ENCODE peak calls at places on chromosomes 4 and X, in six cellular contexts. Z, F, K, N, Q and D are unnamed samples.

GRCh38 chr4:64713256-64713840 is 304.1 kb upstream of the TECRL start:
- DNase-seq in Z (peak; percentile 54), F (no peak), K (no peak), N (no peak), Q (no peak), D (peak; percentile 50)

GRCh38 chr4:48699470-48699869 is 80.6 kb downstream of the FRYL start:
- DNase-seq in Z (peak; percentile 84), F (no peak), K (no peak), N (no peak), Q (no peak), D (peak; percentile 89)

GRCh38 chrX:133390647-133391046 is 24.6 kb downstream of the GPC4 start:
- DNase-seq in Z (no peak), F (no peak), K (no peak), N (no peak), Q (no peak), D (no peak)

GRCh38 chr4:136562842-136563241 is 969.5 kb downstream of the PCDH18 start:
- DNase-seq in Z (peak; percentile 14), F (no peak), K (no peak), N (no peak), Q (no peak), D (no peak)

GRCh38 chr4:16106956-16107355 is 23.1 kb upstream of the PROM1 start:
- DNase-seq in Z (no peak), F (no peak), K (no peak), N (no peak), Q (no peak), D (no peak)

GRCh38 chrX:104330966-104331365 is 76.2 kb upstream of the ESX1 start:
- DNase-seq in Z (peak; percentile 10), F (no peak), K (no peak), N (no peak), Q (no peak), D (peak; percentile 26)

GRCh38 chrX:45506149-45506768 is 305.6 kb upstream of the DIPK2B start:
- DNase-seq in Z (no peak), F (no peak), K (no peak), N (no peak), Q (no peak), D (no peak)

GRCh38 chrX:56310581-56310980 is 78.4 kb downstream of the KLF8 start:
- DNase-seq in Z (peak; percentile 64), F (no peak), K (no peak), N (no peak), Q (no peak), D (peak; percentile 53)

GRCh38 chr4:109406337-109406931 is 27.2 kb upstream of the SEC24B start:
- DNase-seq in Z (peak; percentile 77), F (no peak), K (no peak), N (no peak), Q (peak; percentile 29), D (peak; percentile 77)

GRCh38 chrX:129980540-129981206 is 1.8 kb upstream of the BCORL1 start:
- DNase-seq in Z (no peak), F (peak; percentile 89), K (no peak), N (no peak), Q (no peak), D (no peak)

GRCh38 chr4:141645611-141646340 is 9.4 kb downstream of the IL15 start:
- DNase-seq in Z (peak; percentile 78), F (no peak), K (no peak), N (no peak), Q (no peak), D (peak; percentile 88)

GRCh38 chr4:26452565-26453531 is 37.4 kb downstream of the CCKAR start:
- DNase-seq in Z (peak; percentile 44), F (no peak), K (no peak), N (no peak), Q (no peak), D (peak; percentile 17)

GRCh38 chr4:3868146-3868840 is 102.1 kb downstream of the ADRA2C start:
- DNase-seq in Z (no peak), F (no peak), K (no peak), N (no peak), Q (peak; percentile 3), D (no peak)

GRCh38 chrX:68238568-68238967 is 194.7 kb downstream of the OPHN1 start:
- DNase-seq in Z (peak; percentile 4), F (no peak), K (no peak), N (no peak), Q (no peak), D (no peak)
- TF ChIP-seq CTCF in Z (peak; percentile 32), F (no peak), K (no peak), N (no peak), Q (peak; percentile 48), D (peak; percentile 33)

DNA sequence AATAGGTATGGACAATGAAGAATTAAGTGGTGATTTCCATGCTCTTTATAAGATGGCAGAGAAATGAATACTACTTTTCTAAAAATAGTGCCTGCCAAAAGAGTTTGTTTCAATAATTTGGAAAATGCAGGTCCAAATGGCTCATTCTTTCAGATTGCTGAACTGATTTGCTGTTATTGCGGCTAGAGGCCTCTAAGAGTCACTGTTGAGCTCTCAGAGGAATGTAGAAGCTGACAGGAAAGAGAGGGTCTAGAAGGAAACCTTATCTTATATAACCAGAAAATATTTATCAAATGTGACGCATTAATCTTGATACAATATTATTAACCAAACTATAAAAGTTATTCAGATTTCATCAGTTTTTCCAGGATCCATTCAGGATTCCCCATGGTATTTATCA is 65.7 kb upstream of the PAGE1 start:
- DNase-seq in Z (peak; percentile 8), F (no peak), K (no peak), N (no peak), Q (no peak), D (peak; percentile 15)
- TF ChIP-seq CTCF in Z (peak; percentile 47), F (peak; percentile 37), K (peak; percentile 48), N (peak; percentile 12), Q (peak; percentile 27), D (peak; percentile 44)

DNA sequence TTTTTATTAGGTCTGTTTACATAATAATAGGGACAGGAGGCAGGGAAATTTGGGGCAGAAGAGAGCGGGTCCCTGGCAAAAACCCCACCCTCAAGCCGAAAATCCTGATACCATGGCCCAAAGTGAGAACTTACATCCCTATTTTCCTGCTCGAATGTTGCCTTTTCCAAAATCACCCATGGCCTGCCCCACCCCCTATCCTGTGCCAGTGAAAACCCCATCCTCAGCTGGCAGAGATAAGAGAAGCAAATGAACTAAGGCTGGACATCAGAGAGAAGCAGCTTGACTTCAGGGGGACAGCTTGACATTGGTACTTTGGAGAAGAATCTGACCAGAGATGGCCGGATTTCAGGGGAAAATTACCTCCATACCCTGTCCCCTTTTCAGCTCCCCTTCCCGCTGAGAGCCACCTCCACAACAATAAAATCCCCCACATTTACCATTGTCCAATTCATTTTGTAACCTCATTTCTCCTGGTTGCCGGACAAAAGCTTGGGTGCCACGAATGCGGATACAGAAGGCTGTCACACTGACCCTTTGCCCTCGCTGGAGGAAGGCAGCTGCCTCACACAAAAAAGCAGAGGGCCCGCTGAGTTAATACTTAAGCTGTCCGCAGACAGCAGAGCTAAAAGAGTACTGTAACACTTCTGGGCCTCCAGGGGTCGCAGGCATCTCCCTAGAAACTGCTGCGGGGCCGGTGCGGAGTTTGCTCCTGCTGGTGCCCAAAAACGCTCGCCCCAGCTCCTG is 196.2 kb downstream of the SNCA start:
- DNase-seq in Z (peak; percentile 64), F (peak; percentile 62), K (no peak), N (no peak), Q (peak; percentile 15), D (peak; percentile 31)
- TF ChIP-seq CTCF in Z (peak; percentile 62), F (peak; percentile 38), K (no peak), N (no peak), Q (peak; percentile 76), D (peak; percentile 76)

GRCh38 chr4:82555279-82555678 is 6.5 kb downstream of the TMEM150C start:
- DNase-seq in Z (no peak), F (no peak), K (no peak), N (no peak), Q (no peak), D (no peak)
- TF ChIP-seq CTCF in Z (no peak), F (no peak), K (no peak), N (no peak), Q (no peak), D (no peak)

GRCh38 chr4:75673027-75673958 is at the start of gene G3BP2:
- DNase-seq in Z (peak; percentile 98), F (peak; percentile 100), K (peak; percentile 96), N (peak; percentile 93), Q (peak; percentile 95), D (peak; percentile 95)
- TF ChIP-seq CTCF in Z (no peak), F (no peak), K (no peak), N (peak; percentile 9), Q (no peak), D (no peak)